ENCODE peak calls at places on chromosomes 7 and 10, in four cellular contexts. I is HepG2, P is GM12878, E is K562. D is an unnamed sample.

GRCh38 chr10:47045331-47045861 is 134.2 kb downstream of the PTPN20 start:
- DNase-seq in I (no peak), P (no peak), E (no peak), D (no peak)

GRCh38 chr7:29429421-29429820 is 134.2 kb upstream of the PRR15 start:
- DNase-seq in E (no peak), I (no peak), P (no peak), D (no peak)

GRCh38 chr10:72058989-72059842 is 29.1 kb downstream of the SPOCK2 start:
- DNase-seq in I (no peak), E (no peak), P (no peak), D (no peak)

GRCh38 chr10:107230854-107231253 is 66.3 kb upstream of the SORCS1 start:
- DNase-seq in E (no peak), I (no peak), P (no peak), D (no peak)

GRCh38 chr10:44361080-44361479 is 23.8 kb downstream of the CXCL12 start:
- DNase-seq in I (no peak), P (no peak), E (no peak), D (no peak)

GRCh38 chr7:105680505-105681187 is 99.4 kb upstream of the EFCAB10 start:
- DNase-seq in E (no peak), I (peak; percentile 68), P (no peak), D (no peak)

GRCh38 chr7:84490661-84491060 is 296.1 kb upstream of the SEMA3A start:
- DNase-seq in E (peak; percentile 14), P (no peak), I (no peak), D (no peak)

GRCh38 chr7:91551377-91552175 is 287.3 kb downstream of the FZD1 start:
- DNase-seq in P (no peak), I (no peak), E (no peak), D (no peak)

GRCh38 chr7:74586258-74587200 is 71.0 kb upstream of the GTF2I start:
- DNase-seq in P (no peak), E (no peak), I (no peak), D (no peak)

GRCh38 chr7:98998821-98999725 is 120.7 kb downstream of the TRRAP start:
- DNase-seq in P (no peak), E (no peak), I (no peak), D (no peak)

GRCh38 chr7:36287371-36288241 is 102.1 kb upstream of the ANLN start:
- DNase-seq in P (no peak), E (no peak), I (peak; percentile 91), D (no peak)

GRCh38 chr10:43892062-43892765 is 243.5 kb upstream of the ZNF32 start:
- DNase-seq in I (no peak), P (no peak), E (no peak), D (no peak)

GRCh38 chr7:92061154-92061553 is 73.1 kb downstream of the CYP51A1 start:
- DNase-seq in P (no peak), E (no peak), I (no peak), D (no peak)

GRCh38 chr7:77351539-77352004 is 64.6 kb downstream of the GSAP start:
- DNase-seq in E (no peak), I (no peak), P (peak; percentile 98), D (no peak)

GRCh38 chr10:113273877-113274829 is 278.7 kb upstream of the HABP2 start:
- DNase-seq in P (no peak), E (no peak), I (no peak), D (no peak)

GRCh38 chr7:76300210-76300731 is 2.2 kb upstream of the HSPB1 start:
- DNase-seq in I (peak; percentile 76), P (no peak), E (no peak), D (no peak)

GRCh38 chr10:132146941-132147915 is 39.5 kb upstream of the DPYSL4 start:
- DNase-seq in I (no peak), E (no peak), P (no peak), D (peak; percentile 13)

GRCh38 chr10:34290412-34291082 is 524.5 kb downstream of the PARD3 start:
- DNase-seq in P (no peak), E (no peak), I (peak; percentile 28), D (no peak)

GRCh38 chr7:32587431-32587948 is 92.2 kb downstream of the AVL9 start:
- DNase-seq in I (peak; percentile 76), P (no peak), E (no peak), D (no peak)

GRCh38 chr7:155590215-155591023 is 44.1 kb upstream of the CNPY1 start:
- DNase-seq in I (peak; percentile 72), P (no peak), E (peak; percentile 42), D (peak; percentile 29)

GRCh38 chr10:73446926-73447325 is 13.6 kb upstream of the MSS51 start:
- DNase-seq in I (no peak), E (no peak), P (no peak), D (no peak)

GRCh38 chr10:91340613-91341362 is 69.4 kb upstream of the HECTD2 start:
- DNase-seq in I (no peak), P (no peak), E (no peak), D (no peak)
- TF ChIP-seq NR2C2 in I (no peak), P (no peak), E (no peak), D (no peak)

GRCh38 chr7:139453673-139454321 is 29.7 kb downstream of the KLRG2 start:
- DNase-seq in P (no peak), I (no peak), E (no peak), D (no peak)

GRCh38 chr7:139455789-139456188 is 27.7 kb downstream of the KLRG2 start:
- DNase-seq in P (no peak), I (no peak), E (no peak), D (no peak)

GRCh38 chr7:139452948-139453672 is 30.4 kb downstream of the KLRG2 start:
- DNase-seq in P (no peak), I (no peak), E (no peak), D (peak; percentile 35)

GRCh38 chr7:139450851-139451250 is 32.6 kb downstream of the KLRG2 start:
- DNase-seq in P (no peak), E (no peak), I (no peak), D (no peak)

GRCh38 chr7:139451638-139452037 is 31.8 kb downstream of the KLRG2 start:
- DNase-seq in P (no peak), I (no peak), E (peak; percentile 59), D (no peak)
- TF ChIP-seq NR2C2 in P (no peak), I (no peak), E (no peak), D (no peak)

DNA sequence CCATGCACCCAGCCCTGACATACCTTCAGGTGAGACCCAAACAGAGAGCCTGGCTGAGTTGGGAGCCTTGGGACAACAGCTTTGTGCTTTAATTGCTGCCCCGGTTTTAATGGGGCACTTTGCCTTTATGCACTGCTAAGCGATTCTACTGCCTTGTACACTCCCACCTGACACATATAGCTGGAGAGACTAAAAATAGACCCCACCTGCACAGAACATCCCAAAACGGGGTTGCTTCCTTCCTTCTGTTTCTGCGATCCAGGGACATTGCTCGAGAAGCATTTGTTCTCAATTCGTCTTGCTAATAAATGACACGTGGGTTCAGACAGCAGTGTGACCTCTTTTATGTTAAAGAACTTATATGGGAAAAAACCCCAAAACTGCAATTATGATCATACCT is 258.8 kb upstream of the MYO3A start:
- DNase-seq in I (no peak), E (no peak), P (no peak), D (no peak)
- TF ChIP-seq NR2C2 in I (no peak), E (no peak), P (no peak), D (no peak)

GRCh38 chr7:80232969-80233724 is 98.5 kb downstream of the GNAI1 start:
- DNase-seq in P (no peak), I (peak; percentile 70), E (no peak), D (no peak)

GRCh38 chr7:80230327-80230726 is 95.7 kb downstream of the GNAI1 start:
- DNase-seq in E (no peak), I (no peak), P (no peak), D (no peak)

GRCh38 chr7:80236696-80237095 is 102.1 kb downstream of the GNAI1 start:
- DNase-seq in E (no peak), I (no peak), P (no peak), D (no peak)

GRCh38 chr7:80231719-80232118 is 97.1 kb downstream of the GNAI1 start:
- DNase-seq in E (no peak), P (no peak), I (no peak), D (no peak)
- TF ChIP-seq NR2C2 in E (no peak), P (no peak), I (no peak), D (no peak)